ENCODE peak calls at places on chromosomes 7 and 10, in five cellular contexts. One of them, this sample, is unnamed.

GRCh38 chr10:23439920-23440875 is 1.3 kb downstream of the OTUD1 start:
- DNase-seq in trophoblast cell: peak
- DNase-seq in neuronal stem cell: peak
- DNase-seq in IMR-90: peak
- DNase-seq in mesenchymal stem cell: peak
- DNase-seq in this sample: peak

GRCh38 chr10:70493660-70494234 is 15.2 kb downstream of the PALD1 start:
- DNase-seq in mesenchymal stem cell: no peak
- DNase-seq in neuronal stem cell: no peak
- DNase-seq in trophoblast cell: peak
- DNase-seq in IMR-90: no peak
- DNase-seq in this sample: peak

GRCh38 chr10:69826094-69826493 is 24.4 kb downstream of the COL13A1 start:
- DNase-seq in mesenchymal stem cell: no peak
- DNase-seq in trophoblast cell: no peak
- DNase-seq in IMR-90: no peak
- DNase-seq in neuronal stem cell: no peak
- DNase-seq in this sample: no peak

GRCh38 chr10:18144928-18145327 is 4.7 kb downstream of the CACNB2 start:
- DNase-seq in trophoblast cell: peak
- DNase-seq in IMR-90: no peak
- DNase-seq in neuronal stem cell: no peak
- DNase-seq in mesenchymal stem cell: peak
- DNase-seq in this sample: no peak

GRCh38 chr10:78703581-78703980 is 365.2 kb upstream of the ZMIZ1 start:
- DNase-seq in IMR-90: peak
- DNase-seq in trophoblast cell: no peak
- DNase-seq in neuronal stem cell: no peak
- DNase-seq in mesenchymal stem cell: peak
- DNase-seq in this sample: no peak

GRCh38 chr7:111429781-111430180 is 132.5 kb downstream of the IMMP2L start:
- DNase-seq in IMR-90: peak
- DNase-seq in trophoblast cell: peak
- DNase-seq in mesenchymal stem cell: no peak
- DNase-seq in neuronal stem cell: no peak
- DNase-seq in this sample: no peak

GRCh38 chr7:101940830-101941229 is 123.4 kb downstream of the CUX1 start:
- DNase-seq in mesenchymal stem cell: peak
- DNase-seq in IMR-90: no peak
- DNase-seq in trophoblast cell: no peak
- DNase-seq in neuronal stem cell: peak
- DNase-seq in this sample: peak

GRCh38 chr7:96306385-96307125 is 15.3 kb downstream of the SLC25A13 start:
- DNase-seq in neuronal stem cell: no peak
- DNase-seq in IMR-90: no peak
- DNase-seq in mesenchymal stem cell: no peak
- DNase-seq in trophoblast cell: no peak
- DNase-seq in this sample: no peak

GRCh38 chr7:127066974-127067373 is 185.8 kb downstream of the GRM8 start:
- DNase-seq in mesenchymal stem cell: no peak
- DNase-seq in trophoblast cell: no peak
- DNase-seq in neuronal stem cell: no peak
- DNase-seq in IMR-90: no peak
- DNase-seq in this sample: peak

DNA sequence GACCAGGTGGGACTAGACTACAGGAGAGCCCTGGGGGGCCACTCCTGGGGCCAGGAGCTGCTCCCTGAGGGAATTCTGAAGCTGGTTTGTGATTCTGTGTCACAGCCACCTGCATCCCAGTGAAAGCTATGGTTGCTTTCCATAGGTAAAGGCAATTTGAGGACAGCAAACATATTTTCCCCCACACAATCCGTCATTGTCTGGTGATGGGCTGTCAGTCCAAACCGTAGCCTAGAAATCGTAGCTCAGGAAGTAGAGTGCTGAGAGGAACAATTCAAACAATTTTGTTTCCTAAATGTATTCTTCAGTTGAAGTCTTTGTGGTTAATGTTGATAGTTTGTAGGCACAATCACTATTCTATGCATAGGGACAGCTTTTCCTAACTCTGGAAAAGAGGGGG is 106.0 kb upstream of the INSYN2A start:
- DNase-seq in IMR-90: no peak
- DNase-seq in trophoblast cell: no peak
- DNase-seq in mesenchymal stem cell: no peak
- DNase-seq in neuronal stem cell: no peak
- DNase-seq in this sample: no peak
- H2AK5ac ChIP-seq in IMR-90: no peak
- H2AK5ac ChIP-seq in trophoblast cell: no peak
- H2AK5ac ChIP-seq in mesenchymal stem cell: no peak
- H2AK5ac ChIP-seq in neuronal stem cell: no peak
- H2AK5ac ChIP-seq in this sample: no peak

GRCh38 chr10:132421377-132422168 is 24.6 kb downstream of the PWWP2B start:
- DNase-seq in neuronal stem cell: no peak
- DNase-seq in mesenchymal stem cell: peak
- DNase-seq in trophoblast cell: peak
- DNase-seq in IMR-90: peak
- DNase-seq in this sample: no peak
- H2AK5ac ChIP-seq in neuronal stem cell: peak
- H2AK5ac ChIP-seq in mesenchymal stem cell: peak
- H2AK5ac ChIP-seq in trophoblast cell: peak
- H2AK5ac ChIP-seq in IMR-90: peak
- H2AK5ac ChIP-seq in this sample: no peak

GRCh38 chr7:157238087-157238486 is 98.7 kb upstream of the DNAJB6 start:
- DNase-seq in trophoblast cell: no peak
- DNase-seq in neuronal stem cell: no peak
- DNase-seq in IMR-90: no peak
- DNase-seq in mesenchymal stem cell: no peak
- DNase-seq in this sample: peak
- H2AK5ac ChIP-seq in trophoblast cell: no peak
- H2AK5ac ChIP-seq in neuronal stem cell: no peak
- H2AK5ac ChIP-seq in IMR-90: no peak
- H2AK5ac ChIP-seq in mesenchymal stem cell: no peak
- H2AK5ac ChIP-seq in this sample: no peak

GRCh38 chr7:4434306-4434705 is 247.8 kb upstream of the FOXK1 start:
- DNase-seq in mesenchymal stem cell: no peak
- DNase-seq in trophoblast cell: no peak
- DNase-seq in neuronal stem cell: no peak
- DNase-seq in IMR-90: no peak
- DNase-seq in this sample: no peak

DNA sequence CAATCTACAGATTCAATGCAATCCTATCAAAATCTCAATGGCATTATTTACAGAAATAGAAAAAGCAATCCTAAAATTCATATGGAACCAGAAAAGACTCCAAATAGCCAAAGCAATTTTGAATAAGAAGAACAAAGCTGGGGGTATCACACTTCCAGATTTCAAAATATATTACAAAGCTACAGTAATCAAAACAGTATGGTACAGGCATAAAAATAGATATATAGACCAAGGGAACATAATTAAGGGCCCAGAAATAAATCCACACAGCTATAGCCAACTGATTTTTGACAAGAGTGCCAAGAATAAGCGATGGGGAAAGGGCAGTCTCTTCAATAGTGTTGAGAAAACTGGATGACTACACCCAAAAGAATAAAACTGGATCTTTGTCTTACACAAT is 251.9 kb upstream of the FOXK1 start:
- DNase-seq in trophoblast cell: no peak
- DNase-seq in mesenchymal stem cell: no peak
- DNase-seq in IMR-90: no peak
- DNase-seq in neuronal stem cell: no peak
- DNase-seq in this sample: no peak
- H2AK5ac ChIP-seq in trophoblast cell: no peak
- H2AK5ac ChIP-seq in mesenchymal stem cell: no peak
- H2AK5ac ChIP-seq in IMR-90: no peak
- H2AK5ac ChIP-seq in neuronal stem cell: no peak
- H2AK5ac ChIP-seq in this sample: no peak

GRCh38 chr10:96043895-96044580 is 655 bp downstream of the CCNJ start:
- DNase-seq in trophoblast cell: peak
- DNase-seq in mesenchymal stem cell: peak
- DNase-seq in IMR-90: peak
- DNase-seq in neuronal stem cell: peak
- DNase-seq in this sample: peak

GRCh38 chr10:96046546-96046945 is 3.2 kb downstream of the CCNJ start:
- DNase-seq in neuronal stem cell: no peak
- DNase-seq in mesenchymal stem cell: no peak
- DNase-seq in trophoblast cell: no peak
- DNase-seq in IMR-90: no peak
- DNase-seq in this sample: no peak

GRCh38 chr10:96041146-96041545 is 2.2 kb upstream of the CCNJ start:
- DNase-seq in trophoblast cell: peak
- DNase-seq in neuronal stem cell: no peak
- DNase-seq in mesenchymal stem cell: no peak
- DNase-seq in IMR-90: no peak
- DNase-seq in this sample: no peak

GRCh38 chr10:96044686-96045085 is 1.3 kb downstream of the CCNJ start:
- DNase-seq in IMR-90: peak
- DNase-seq in mesenchymal stem cell: peak
- DNase-seq in trophoblast cell: peak
- DNase-seq in neuronal stem cell: no peak
- DNase-seq in this sample: no peak

GRCh38 chr10:96043157-96043894 is at the start of gene CCNJ:
- DNase-seq in neuronal stem cell: peak
- DNase-seq in mesenchymal stem cell: peak
- DNase-seq in IMR-90: peak
- DNase-seq in trophoblast cell: peak
- DNase-seq in this sample: peak
- H2AK5ac ChIP-seq in neuronal stem cell: peak
- H2AK5ac ChIP-seq in mesenchymal stem cell: no peak
- H2AK5ac ChIP-seq in IMR-90: peak
- H2AK5ac ChIP-seq in trophoblast cell: peak
- H2AK5ac ChIP-seq in this sample: no peak

DNA sequence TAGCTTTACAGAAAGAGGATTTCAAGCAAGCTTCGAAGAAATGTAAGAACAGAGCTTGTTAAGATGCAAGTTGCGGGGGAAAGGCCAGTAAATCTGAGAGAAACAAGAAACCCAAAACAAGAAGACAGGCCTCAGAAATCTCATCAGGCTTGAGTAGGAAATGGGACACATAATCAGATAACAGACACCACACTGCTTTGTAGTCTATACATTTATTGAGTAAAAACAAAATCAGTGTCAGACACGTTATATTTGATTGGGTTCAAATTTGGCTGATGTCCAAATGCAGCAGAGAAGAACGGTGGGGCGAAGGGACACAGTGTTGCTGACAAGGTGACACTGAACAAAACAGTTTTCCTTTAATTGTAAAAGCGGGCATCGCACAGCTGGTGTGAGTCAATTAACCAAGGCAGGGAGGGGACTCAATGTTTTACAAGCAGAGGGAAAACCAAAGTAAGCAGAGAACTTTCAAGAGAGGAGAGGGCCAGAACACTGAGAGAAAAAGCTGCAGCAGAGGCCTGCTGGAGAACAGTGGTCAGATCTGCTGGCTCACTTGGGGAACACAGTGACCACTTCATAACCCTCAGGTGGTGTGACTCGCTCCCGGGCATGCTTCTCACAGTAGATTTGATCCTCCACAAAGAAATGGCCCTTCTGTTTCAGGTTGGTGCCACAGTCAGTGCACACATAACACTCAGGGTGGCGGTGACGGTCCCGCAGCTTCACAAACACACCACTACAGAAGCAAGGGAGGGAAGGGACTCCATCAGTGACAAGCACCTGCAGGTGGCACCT is 43.5 kb downstream of the ACSM6 start:
- DNase-seq in neuronal stem cell: no peak
- DNase-seq in IMR-90: peak
- DNase-seq in mesenchymal stem cell: no peak
- DNase-seq in trophoblast cell: no peak
- DNase-seq in this sample: no peak
- H2AK5ac ChIP-seq in neuronal stem cell: no peak
- H2AK5ac ChIP-seq in IMR-90: peak
- H2AK5ac ChIP-seq in mesenchymal stem cell: peak
- H2AK5ac ChIP-seq in trophoblast cell: no peak
- H2AK5ac ChIP-seq in this sample: no peak

GRCh38 chr7:47498229-47499056 is 83.5 kb downstream of the TNS3 start:
- DNase-seq in IMR-90: no peak
- DNase-seq in trophoblast cell: peak
- DNase-seq in mesenchymal stem cell: no peak
- DNase-seq in neuronal stem cell: no peak
- DNase-seq in this sample: no peak
- H2AK5ac ChIP-seq in IMR-90: peak
- H2AK5ac ChIP-seq in trophoblast cell: no peak
- H2AK5ac ChIP-seq in mesenchymal stem cell: no peak
- H2AK5ac ChIP-seq in neuronal stem cell: peak
- H2AK5ac ChIP-seq in this sample: no peak

GRCh38 chr7:105776986-105777910 is 99.2 kb downstream of the ATXN7L1 start:
- DNase-seq in mesenchymal stem cell: peak
- DNase-seq in IMR-90: peak
- DNase-seq in neuronal stem cell: no peak
- DNase-seq in trophoblast cell: peak
- DNase-seq in this sample: no peak

GRCh38 chr7:105776068-105776790 is 100.2 kb downstream of the ATXN7L1 start:
- DNase-seq in neuronal stem cell: no peak
- DNase-seq in IMR-90: peak
- DNase-seq in trophoblast cell: peak
- DNase-seq in mesenchymal stem cell: peak
- DNase-seq in this sample: peak

GRCh38 chr7:105773030-105773460 is 103.4 kb downstream of the ATXN7L1 start:
- DNase-seq in trophoblast cell: no peak
- DNase-seq in neuronal stem cell: no peak
- DNase-seq in IMR-90: no peak
- DNase-seq in mesenchymal stem cell: no peak
- DNase-seq in this sample: peak

GRCh38 chr7:105778956-105779355 is 97.4 kb downstream of the ATXN7L1 start:
- DNase-seq in mesenchymal stem cell: no peak
- DNase-seq in IMR-90: no peak
- DNase-seq in trophoblast cell: peak
- DNase-seq in neuronal stem cell: no peak
- DNase-seq in this sample: no peak

DNA sequence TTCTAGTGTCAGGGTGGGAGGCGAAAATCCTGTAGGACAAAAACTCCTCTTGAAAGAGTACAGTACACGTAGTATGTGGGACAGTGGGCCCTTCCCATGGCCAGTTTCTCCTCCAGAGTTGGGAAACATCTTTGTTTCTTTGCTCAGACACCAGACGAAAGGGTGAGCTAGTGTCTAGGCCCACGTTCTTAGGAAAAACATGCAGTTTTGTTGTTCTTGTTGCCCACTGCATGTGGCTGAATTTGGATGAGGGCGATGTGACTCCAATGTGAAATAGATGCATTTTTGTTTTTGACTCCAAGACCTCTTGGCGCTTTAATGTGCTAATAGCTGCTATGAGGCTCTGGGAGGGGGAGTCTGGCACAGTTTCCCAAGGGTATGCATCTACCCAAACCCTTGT is 100.8 kb downstream of the ATXN7L1 start:
- DNase-seq in mesenchymal stem cell: peak
- DNase-seq in IMR-90: no peak
- DNase-seq in neuronal stem cell: no peak
- DNase-seq in trophoblast cell: no peak
- DNase-seq in this sample: no peak
- H2AK5ac ChIP-seq in mesenchymal stem cell: peak
- H2AK5ac ChIP-seq in IMR-90: peak
- H2AK5ac ChIP-seq in neuronal stem cell: no peak
- H2AK5ac ChIP-seq in trophoblast cell: no peak
- H2AK5ac ChIP-seq in this sample: peak